ENCODE peak calls at places on chromosome 15, in seven cellular contexts. O, C, D, W, I, H and Q are unnamed samples.

GRCh38 chr15:66619152-66619903 is 53.5 kb upstream of the LCTL start:
- DNase-seq in O (peak), C (peak), D (peak), W (peak), I (peak), H (peak), Q (peak)

GRCh38 chr15:65310431-65311137 is 6.1 kb downstream of the RNU5B-1 start:
- DNase-seq in O (no peak), C (peak), D (no peak), W (no peak), I (no peak), H (peak), Q (no peak)

GRCh38 chr15:52615302-52615701 is 46.5 kb upstream of the ARPP19 start:
- DNase-seq in O (no peak), C (no peak), D (no peak), W (no peak), I (no peak), H (no peak), Q (no peak)

GRCh38 chr15:44033894-44034293 is 161.2 kb downstream of the FRMD5 start:
- DNase-seq in O (no peak), C (peak), D (no peak), W (no peak), I (no peak), H (peak), Q (no peak)

GRCh38 chr15:68031406-68031805 is 22.7 kb upstream of the PIAS1 start:
- DNase-seq in O (no peak), C (no peak), D (no peak), W (no peak), I (no peak), H (peak), Q (no peak)

GRCh38 chr15:52737720-52738119 is 52.4 kb downstream of the ONECUT1 start:
- DNase-seq in O (no peak), C (no peak), D (no peak), W (no peak), I (no peak), H (no peak), Q (no peak)

GRCh38 chr15:60918234-60918964 is 310.7 kb downstream of the RORA start:
- DNase-seq in O (no peak), C (no peak), D (no peak), W (no peak), I (no peak), H (no peak), Q (no peak)

GRCh38 chr15:92808611-92809063 is 91.5 kb upstream of the CHD2 start:
- DNase-seq in O (no peak), C (peak), D (no peak), W (no peak), I (peak), H (peak), Q (peak)

GRCh38 chr15:45169608-45170480 is 17.9 kb downstream of the SHF start:
- DNase-seq in O (no peak), C (no peak), D (no peak), W (peak), I (no peak), H (no peak), Q (no peak)

GRCh38 chr15:34640661-34641060 is 57.2 kb upstream of the GOLGA8B start:
- DNase-seq in O (no peak), C (no peak), D (no peak), W (no peak), I (no peak), H (no peak), Q (no peak)

GRCh38 chr15:72197045-72197459 is 535 bp downstream of the GRAMD2A start:
- DNase-seq in O (no peak), C (no peak), D (no peak), W (no peak), I (no peak), H (no peak), Q (no peak)

GRCh38 chr15:48643776-48644497 is 1.6 kb downstream of the FBN1 start:
- DNase-seq in O (no peak), C (no peak), D (no peak), W (no peak), I (no peak), H (peak), Q (no peak)

GRCh38 chr15:70794596-70795310 is 31.4 kb upstream of the UACA start:
- DNase-seq in O (no peak), C (peak), D (no peak), W (no peak), I (no peak), H (peak), Q (no peak)

GRCh38 chr15:89243046-89243690 is 611 bp upstream of the FANCI start:
- DNase-seq in O (peak), C (peak), D (no peak), W (no peak), I (no peak), H (peak), Q (peak)

GRCh38 chr15:44545934-44546802 is 9.2 kb downstream of the EIF3J start:
- DNase-seq in O (no peak), C (peak), D (no peak), W (peak), I (peak), H (no peak), Q (no peak)

GRCh38 chr15:59798605-59798917 is 109.4 kb upstream of the BNIP2 start:
- DNase-seq in O (no peak), C (no peak), D (no peak), W (no peak), I (no peak), H (no peak), Q (no peak)

GRCh38 chr15:49423906-49424520 is 971 bp downstream of the FGF7 start:
- DNase-seq in O (no peak), C (no peak), D (no peak), W (no peak), I (no peak), H (peak), Q (no peak)

GRCh38 chr15:62649793-62650420 is 392.6 kb upstream of the TPM1 start:
- DNase-seq in O (no peak), C (peak), D (no peak), W (no peak), I (peak), H (peak), Q (no peak)

GRCh38 chr15:45522931-45523331 is 376 bp upstream of the SLC30A4 start:
- DNase-seq in O (no peak), C (peak), D (peak), W (no peak), I (peak), H (no peak), Q (no peak)

GRCh38 chr15:55289011-55289572 is 521 bp downstream of the RAB27A start:
- DNase-seq in O (peak), C (peak), D (peak), W (peak), I (no peak), H (peak), Q (peak)
- H3K27ac ChIP-seq in O (peak), C (peak), D (no peak), W (no peak), I (peak), H (peak), Q (peak)

DNA sequence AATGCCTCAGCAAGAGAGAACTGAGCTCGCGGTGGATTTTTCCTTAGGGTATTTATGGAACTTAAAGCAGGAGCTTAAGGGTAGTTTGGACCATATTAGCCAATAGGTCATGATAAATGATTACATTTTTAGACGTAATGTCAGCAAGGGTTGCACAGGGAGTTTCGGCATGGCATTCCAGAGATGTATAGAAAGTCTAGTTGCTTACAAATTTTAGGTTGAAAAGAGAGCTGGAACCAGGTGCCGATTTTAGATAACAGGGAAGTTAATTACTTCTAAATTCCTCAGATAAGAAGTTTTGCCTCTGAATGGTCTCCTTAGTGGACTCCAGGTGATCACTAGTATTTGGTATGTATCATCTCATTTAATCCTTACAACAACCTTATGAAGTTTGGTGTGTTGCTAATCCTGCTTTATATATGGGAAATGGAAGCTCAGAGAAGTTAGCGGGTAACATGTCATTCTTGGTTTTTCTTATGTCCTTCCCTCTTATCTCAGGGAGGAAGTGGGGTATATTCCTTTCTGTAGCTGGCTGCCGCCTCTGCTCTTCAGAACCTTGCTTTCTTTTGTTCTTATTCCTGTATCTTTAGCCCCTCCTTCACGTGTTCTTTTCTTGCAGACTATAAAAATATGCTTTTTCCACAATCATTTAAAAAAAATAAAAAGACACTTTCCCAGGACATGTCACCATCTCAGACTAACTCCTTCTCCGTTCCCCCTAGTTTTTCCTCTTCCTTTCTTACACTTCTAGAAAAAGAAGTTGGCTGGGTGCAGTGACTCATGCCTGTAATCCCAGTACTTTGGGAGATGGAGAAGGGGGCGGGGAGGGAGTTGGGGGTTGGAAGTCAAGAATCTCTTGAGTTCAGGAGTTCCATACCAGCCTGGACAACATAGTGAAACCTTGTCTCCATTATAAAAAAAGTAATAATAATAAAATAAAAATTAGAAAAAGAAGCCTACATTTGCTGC is 25.7 kb downstream of the IQGAP1 start:
- DNase-seq in O (no peak), C (peak), D (no peak), W (no peak), I (no peak), H (peak), Q (no peak)
- H3K27ac ChIP-seq in O (peak), C (peak), D (no peak), W (no peak), I (peak), H (peak), Q (no peak)

GRCh38 chr15:75583689-75584088 is 4.6 kb upstream of the PTPN9 start:
- DNase-seq in O (no peak), C (no peak), D (no peak), W (no peak), I (no peak), H (no peak), Q (no peak)

GRCh38 chr15:75578206-75578947 is 738 bp downstream of the PTPN9 start:
- DNase-seq in O (peak), C (no peak), D (peak), W (peak), I (no peak), H (no peak), Q (peak)

GRCh38 chr15:75589071-75589470 is 10.0 kb upstream of the PTPN9 start:
- DNase-seq in O (no peak), C (no peak), D (no peak), W (no peak), I (no peak), H (no peak), Q (no peak)

GRCh38 chr15:75578948-75579908 is at the start of gene PTPN9:
- DNase-seq in O (peak), C (peak), D (peak), W (peak), I (peak), H (peak), Q (peak)

DNA sequence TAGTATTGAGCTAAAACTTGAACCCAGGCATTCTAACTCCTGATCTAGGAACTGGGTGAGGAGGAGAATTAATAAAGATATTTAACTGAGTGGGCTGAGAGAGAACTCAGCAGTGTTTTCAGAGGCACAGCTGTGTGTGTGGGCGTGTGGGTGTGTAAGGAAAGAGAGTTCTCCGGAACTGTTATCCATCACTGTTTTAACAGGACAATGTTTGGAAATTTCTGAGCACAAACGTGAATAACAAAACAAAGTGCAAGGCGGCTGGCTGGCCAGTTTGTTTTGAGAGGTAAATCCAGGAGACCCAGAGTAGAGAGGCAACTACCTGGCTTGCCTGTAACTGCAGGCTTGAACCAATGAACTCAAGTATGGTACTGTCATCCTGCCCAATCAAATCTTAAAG is 5.0 kb upstream of the PTPN9 start:
- DNase-seq in O (no peak), C (peak), D (no peak), W (no peak), I (no peak), H (no peak), Q (no peak)
- H3K27ac ChIP-seq in O (no peak), C (no peak), D (no peak), W (no peak), I (no peak), H (no peak), Q (no peak)

GRCh38 chr15:29687204-29687768 is 135.0 kb downstream of the TJP1 start:
- DNase-seq in O (peak), C (no peak), D (no peak), W (no peak), I (no peak), H (no peak), Q (no peak)
- H3K27ac ChIP-seq in O (no peak), C (no peak), D (no peak), W (no peak), I (no peak), H (no peak), Q (no peak)

DNA sequence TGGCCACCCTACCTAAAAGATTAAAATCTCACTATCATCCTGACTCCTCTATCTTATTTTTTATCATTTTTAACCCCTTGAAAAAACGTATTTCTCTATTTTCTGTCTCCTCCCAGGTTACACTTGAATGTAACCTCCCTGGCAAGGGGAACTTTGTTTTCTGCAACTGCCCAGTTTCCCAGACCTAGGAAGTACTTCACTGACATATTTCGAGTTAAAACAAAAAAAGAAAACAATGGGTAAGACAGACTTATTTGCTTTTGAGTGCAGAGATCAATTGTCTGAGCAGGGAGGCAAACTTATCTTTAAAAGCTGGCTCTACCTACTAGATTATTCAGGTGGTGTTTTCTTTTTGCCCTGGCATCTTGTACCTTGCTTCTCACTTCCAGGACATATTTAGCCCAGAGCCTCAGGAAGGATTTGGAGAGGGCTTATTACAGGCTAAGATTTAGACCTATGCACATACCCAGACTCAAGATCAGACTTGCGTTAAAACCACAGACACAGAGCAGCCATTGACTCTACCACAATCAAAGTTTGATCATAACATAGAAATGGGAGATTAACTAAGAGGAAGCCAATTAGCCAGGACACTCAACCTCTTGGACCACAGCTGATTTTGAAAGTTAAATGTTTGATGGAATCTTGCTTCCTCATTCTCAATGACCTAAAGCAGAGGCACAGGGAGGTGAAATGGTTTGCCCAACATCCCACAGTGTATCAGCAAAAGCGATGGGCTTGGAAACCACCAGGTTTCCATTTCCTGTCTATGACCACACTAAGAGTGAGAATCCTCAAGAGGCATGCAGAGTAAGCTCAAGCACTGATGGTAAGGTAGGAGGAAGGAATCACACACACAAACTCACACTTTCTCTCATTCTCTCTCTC is 169.5 kb upstream of the THBS1 start:
- DNase-seq in O (no peak), C (no peak), D (no peak), W (no peak), I (no peak), H (peak), Q (no peak)
- H3K27ac ChIP-seq in O (no peak), C (no peak), D (no peak), W (no peak), I (no peak), H (no peak), Q (no peak)

DNA sequence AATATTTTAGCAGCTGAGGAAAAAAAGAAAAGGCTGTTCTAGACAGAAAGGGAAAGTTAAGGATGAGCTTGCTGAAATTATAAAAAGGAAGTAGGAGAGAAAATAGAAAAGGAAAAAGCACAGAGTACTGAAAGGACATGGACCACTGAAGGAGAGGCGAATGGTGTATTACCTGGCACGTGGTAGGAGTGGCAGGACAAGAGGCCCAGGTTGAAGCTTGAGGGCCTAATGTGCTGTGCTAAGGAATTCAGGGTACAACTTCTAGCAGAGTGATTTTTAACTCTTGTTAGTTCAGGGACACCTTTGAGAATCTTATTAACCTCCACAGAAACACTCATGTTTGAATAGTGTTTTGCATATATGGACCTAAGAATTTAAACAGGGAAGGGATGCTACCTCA is 60.0 kb upstream of the CRTC3 start:
- DNase-seq in O (no peak), C (no peak), D (no peak), W (no peak), I (no peak), H (no peak), Q (no peak)
- H3K27ac ChIP-seq in O (no peak), C (no peak), D (no peak), W (no peak), I (no peak), H (no peak), Q (no peak)

DNA sequence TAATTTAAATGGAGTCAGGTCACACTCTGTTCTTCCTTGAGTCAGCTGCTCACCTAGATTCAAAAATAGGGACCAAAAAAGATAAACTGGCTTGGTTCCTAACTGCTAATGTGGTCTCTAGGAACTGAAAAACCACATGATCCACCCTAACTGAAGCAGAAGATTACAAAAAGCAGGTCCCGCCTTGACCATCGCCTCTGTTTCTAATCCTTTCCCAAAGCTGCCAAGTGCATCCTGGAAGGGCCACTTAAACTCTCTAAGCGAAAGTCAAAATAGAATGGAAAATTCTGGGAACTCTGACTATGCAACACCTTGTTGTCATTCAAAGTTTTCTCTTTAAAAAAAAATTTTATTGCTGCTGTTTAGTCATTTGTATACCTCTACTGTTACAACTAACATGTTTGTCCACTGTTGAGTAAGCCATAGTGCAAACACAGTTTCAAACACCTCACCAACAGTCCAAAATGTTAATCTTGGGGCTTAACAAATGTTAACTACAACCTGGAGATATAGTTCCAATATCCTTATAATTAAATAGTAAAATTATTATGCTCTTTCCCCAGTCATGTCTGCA is 88.9 kb upstream of the THBS1 start:
- DNase-seq in O (no peak), C (no peak), D (no peak), W (no peak), I (no peak), H (no peak), Q (no peak)
- H3K27ac ChIP-seq in O (peak), C (no peak), D (no peak), W (no peak), I (peak), H (peak), Q (no peak)